ENCODE peak calls at places on chromosomes 16 and 17, in four cellular contexts. S is IMR-90, K is mesendoderm, F is neuronal stem cell. D is an unnamed sample.

GRCh38 chr16:794091-794842 is 5.8 kb downstream of the CHTF18 start:
- DNase-seq in S (no peak), K (no peak), F (no peak), D (no peak)

GRCh38 chr17:17414316-17414937 is 62.4 kb upstream of the MED9 start:
- DNase-seq in S (peak; percentile 80), K (no peak), F (no peak), D (no peak)

GRCh38 chr16:22678311-22678710 is 135.7 kb upstream of the HS3ST2 start:
- DNase-seq in S (no peak), K (no peak), F (no peak), D (peak; percentile 10)

GRCh38 chr17:51921500-51921899 is 237.0 kb downstream of the CA10 start:
- DNase-seq in S (no peak), K (no peak), F (no peak), D (no peak)

GRCh38 chr17:77385750-77386501 is 245.2 kb downstream of the SEC14L1 start:
- DNase-seq in S (no peak), K (no peak), F (no peak), D (no peak)

GRCh38 chr16:27928542-27928941 is 135.0 kb downstream of the GSG1L start:
- DNase-seq in S (no peak), K (no peak), F (no peak), D (no peak)

GRCh38 chr17:15744091-15744676 is 12.1 kb downstream of the TBC1D26 start:
- DNase-seq in S (no peak), K (no peak), F (no peak), D (no peak)

GRCh38 chr16:3999890-4000325 is 116.3 kb downstream of the ADCY9 start:
- DNase-seq in S (peak; percentile 50), K (no peak), F (no peak), D (no peak)

GRCh38 chr17:633641-634091 is 81.0 kb downstream of the VPS53 start:
- DNase-seq in S (no peak), K (no peak), F (peak; percentile 37), D (no peak)

GRCh38 chr16:85428168-85428898 is 184.8 kb upstream of the GSE1 start:
- DNase-seq in S (no peak), K (no peak), F (no peak), D (peak; percentile 60)

GRCh38 chr16:23876256-23876896 is 40.6 kb downstream of the PRKCB start:
- DNase-seq in S (no peak), K (no peak), F (no peak), D (no peak)

GRCh38 chr17:1164935-1165556 is 14.7 kb downstream of the ABR start:
- DNase-seq in S (no peak), K (no peak), F (no peak), D (no peak)

GRCh38 chr16:27359051-27359450 is 42.9 kb upstream of the IL21R start:
- DNase-seq in S (no peak), K (no peak), F (no peak), D (no peak)

DNA sequence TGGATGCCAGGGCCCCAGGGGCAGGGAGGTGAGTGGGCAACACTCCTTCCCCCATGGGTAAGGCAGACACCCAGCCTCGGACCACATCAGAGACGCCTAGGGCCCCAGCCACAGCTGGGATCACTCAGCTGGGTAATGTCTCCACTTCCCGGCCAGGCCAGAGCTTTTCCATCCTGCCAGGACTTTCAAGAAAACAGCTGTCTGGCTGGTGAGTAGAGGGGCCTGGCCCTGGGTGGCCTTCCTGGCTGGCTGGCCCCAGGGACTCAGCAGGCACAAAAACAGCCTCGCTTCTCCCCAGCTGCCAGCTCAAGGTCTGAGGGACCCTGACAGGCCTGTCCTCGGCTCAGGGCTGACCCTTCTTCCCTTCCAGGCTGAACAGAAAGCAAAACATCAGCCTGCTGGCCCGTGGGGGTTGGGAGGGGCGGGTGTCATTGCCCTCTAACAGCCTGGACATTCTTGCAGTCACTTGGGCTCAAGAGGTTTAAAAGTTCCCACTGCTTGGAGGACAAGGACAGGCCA is 45.3 kb upstream of the JPH3 start:
- DNase-seq in S (peak; percentile 23), K (no peak), F (no peak), D (no peak)
- H2BK120ac ChIP-seq in S (peak overlapping the region; percentile 42), K (no peak overlapping the region), F (no peak overlapping the region), D (no peak overlapping the region)

DNA sequence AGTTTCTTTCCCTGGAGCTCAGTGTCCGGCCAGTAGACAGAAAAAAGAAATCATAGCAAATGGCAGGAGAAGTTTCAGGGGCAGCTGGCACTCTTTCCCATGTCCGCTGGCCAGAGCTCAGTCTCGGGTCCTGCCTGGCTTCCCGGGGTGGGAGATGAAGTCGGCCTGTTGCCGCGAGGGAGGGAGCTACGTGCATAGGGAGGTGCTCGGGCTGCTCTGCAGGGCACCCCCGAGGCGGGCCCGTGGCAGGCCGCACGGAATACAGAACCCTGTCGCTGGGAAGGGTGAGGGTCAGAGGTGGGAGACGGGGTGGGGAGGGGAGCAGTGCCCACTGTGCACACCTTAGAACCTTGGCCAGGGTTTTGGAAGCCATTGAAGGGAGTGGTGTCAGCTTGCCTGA is 78.3 kb upstream of the FOXF1 start:
- DNase-seq in S (no peak), K (no peak), F (no peak), D (no peak)
- H3K4me1 ChIP-seq in S (peaks cover 14% of the 10 kb centered on the region), K (no peaks in the 10 kb centered on the region), F (peaks cover 2% of the 10 kb centered on the region), D (no peaks in the 10 kb centered on the region)

GRCh38 chr16:81447383-81448101 is 2.9 kb downstream of the CMIP start:
- DNase-seq in S (no peak), K (no peak), F (no peak), D (no peak)
- H2BK120ac ChIP-seq in S (no peak overlapping the region), K (no peak overlapping the region), F (no peak overlapping the region), D (no peak overlapping the region)

GRCh38 chr17:47270946-47271705 is 17.5 kb downstream of the ITGB3 start:
- DNase-seq in S (no peak), K (no peak), F (no peak), D (no peak)

GRCh38 chr17:47272491-47272890 is 18.9 kb downstream of the ITGB3 start:
- DNase-seq in S (no peak), K (no peak), F (no peak), D (no peak)

GRCh38 chr17:47275245-47275984 is 21.8 kb downstream of the ITGB3 start:
- DNase-seq in S (peak; percentile 84), K (peak; percentile 89), F (peak; percentile 36), D (peak; percentile 82)

GRCh38 chr17:47274319-47275069 is 20.9 kb downstream of the ITGB3 start:
- DNase-seq in S (no peak), K (peak; percentile 60), F (no peak), D (no peak)

DNA sequence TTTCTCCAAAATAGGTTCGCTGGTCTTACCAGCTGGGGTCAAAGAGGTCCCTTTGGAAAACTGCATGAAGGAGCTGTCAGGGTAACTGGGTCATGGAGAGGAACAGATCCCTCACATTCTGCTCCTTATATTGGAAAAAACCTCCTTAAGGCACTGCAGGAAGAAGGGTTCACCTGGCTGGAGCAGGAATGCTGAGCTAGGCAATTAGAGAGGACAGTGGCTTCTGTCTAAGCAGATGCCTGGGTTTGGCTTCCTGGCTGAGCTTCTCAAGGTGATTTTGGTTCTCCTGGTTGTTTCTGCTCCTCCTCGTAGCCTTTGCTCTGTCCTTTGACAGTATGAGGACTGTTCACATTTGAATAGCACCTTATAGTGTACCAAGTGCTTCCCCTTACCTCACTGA is 19.6 kb downstream of the ITGB3 start:
- DNase-seq in S (no peak), K (no peak), F (no peak), D (no peak)
- H3K4me1 ChIP-seq in S (peaks cover 33% of the 10 kb centered on the region), K (peaks cover 12% of the 10 kb centered on the region), F (peaks cover 20% of the 10 kb centered on the region), D (peaks cover 14% of the 10 kb centered on the region)

GRCh38 chr17:72345083-72345482 is 224.3 kb downstream of the SOX9 start:
- DNase-seq in S (no peak), K (peak; percentile 66), F (no peak), D (no peak)
- H2BK120ac ChIP-seq in S (no peak overlapping the region), K (no peak overlapping the region), F (no peak overlapping the region), D (no peak overlapping the region)

GRCh38 chr17:44318077-44318892 is 6.3 kb downstream of the SLC25A39 start:
- DNase-seq in S (no peak), K (no peak), F (no peak), D (peak; percentile 39)
- H3K4me1 ChIP-seq in S (peaks cover 4% of the 10 kb centered on the region), K (peaks cover 5% of the 10 kb centered on the region), F (peaks cover 16% of the 10 kb centered on the region), D (no peaks in the 10 kb centered on the region)

DNA sequence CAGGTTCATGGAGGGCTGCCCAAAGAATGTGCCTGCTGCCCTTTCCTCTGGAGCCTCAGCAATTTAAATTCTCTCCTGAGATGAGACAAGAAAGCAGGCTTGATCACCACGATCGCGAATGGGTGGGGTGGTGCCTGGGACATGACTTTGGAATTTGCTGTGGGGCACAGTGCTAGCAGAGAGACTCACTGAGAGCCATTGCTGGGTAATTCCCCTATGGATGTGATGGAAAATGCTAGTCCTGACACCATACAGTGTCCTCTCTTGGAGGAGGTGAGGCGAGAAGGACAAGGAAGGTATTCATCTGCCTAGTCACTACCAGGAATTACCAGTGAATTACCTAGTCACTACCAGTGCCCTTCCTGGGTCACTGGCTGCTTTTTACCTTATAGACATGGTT is 15.5 kb downstream of the FAM20A start:
- DNase-seq in S (no peak), K (peak; percentile 48), F (no peak), D (peak; percentile 28)
- H2BK120ac ChIP-seq in S (no peak overlapping the region), K (no peak overlapping the region), F (no peak overlapping the region), D (no peak overlapping the region)

DNA sequence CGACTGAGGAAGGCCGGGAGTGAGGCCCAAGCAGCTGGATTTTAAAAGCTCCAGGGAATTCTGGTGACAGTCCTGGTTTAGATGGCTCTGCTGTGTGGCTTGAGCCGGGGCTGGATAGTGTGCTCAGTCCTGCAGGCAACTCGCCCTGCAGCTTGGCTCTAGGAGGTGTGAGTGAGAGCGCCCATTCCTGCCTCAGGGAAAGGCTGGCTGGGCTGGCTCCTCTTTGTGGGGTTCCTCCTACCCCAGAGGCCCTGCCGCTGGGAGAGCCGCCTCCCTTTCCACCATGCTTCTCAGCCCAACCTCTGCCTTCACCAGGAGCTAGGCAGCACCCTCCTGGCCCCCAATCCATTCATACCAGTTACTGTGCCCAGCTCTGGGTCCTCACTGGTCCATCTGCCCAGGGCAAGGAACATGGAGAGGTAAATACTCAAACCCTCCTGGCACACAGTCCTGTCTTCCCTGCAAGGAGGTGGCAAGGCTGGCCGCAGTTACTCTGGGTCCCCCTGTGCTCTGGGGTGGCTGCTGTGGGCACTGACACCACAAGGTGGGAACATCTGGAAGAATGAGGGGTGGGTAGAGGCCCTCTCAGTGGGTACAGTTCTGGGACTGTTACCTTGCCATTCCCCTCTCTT is 47.1 kb downstream of the VAC14 start:
- DNase-seq in S (no peak), K (no peak), F (no peak), D (no peak)
- H3K4me1 ChIP-seq in S (peaks cover 27% of the 10 kb centered on the region), K (no peaks in the 10 kb centered on the region), F (peaks cover 13% of the 10 kb centered on the region), D (peaks cover 7% of the 10 kb centered on the region)

GRCh38 chr17:82866521-82867214 is 26.8 kb upstream of the ZNF750 start:
- DNase-seq in S (peak; percentile 94), K (no peak), F (no peak), D (no peak)
- H2BK120ac ChIP-seq in S (peak overlapping the region; percentile 22), K (no peak overlapping the region), F (no peak overlapping the region), D (no peak overlapping the region)

DNA sequence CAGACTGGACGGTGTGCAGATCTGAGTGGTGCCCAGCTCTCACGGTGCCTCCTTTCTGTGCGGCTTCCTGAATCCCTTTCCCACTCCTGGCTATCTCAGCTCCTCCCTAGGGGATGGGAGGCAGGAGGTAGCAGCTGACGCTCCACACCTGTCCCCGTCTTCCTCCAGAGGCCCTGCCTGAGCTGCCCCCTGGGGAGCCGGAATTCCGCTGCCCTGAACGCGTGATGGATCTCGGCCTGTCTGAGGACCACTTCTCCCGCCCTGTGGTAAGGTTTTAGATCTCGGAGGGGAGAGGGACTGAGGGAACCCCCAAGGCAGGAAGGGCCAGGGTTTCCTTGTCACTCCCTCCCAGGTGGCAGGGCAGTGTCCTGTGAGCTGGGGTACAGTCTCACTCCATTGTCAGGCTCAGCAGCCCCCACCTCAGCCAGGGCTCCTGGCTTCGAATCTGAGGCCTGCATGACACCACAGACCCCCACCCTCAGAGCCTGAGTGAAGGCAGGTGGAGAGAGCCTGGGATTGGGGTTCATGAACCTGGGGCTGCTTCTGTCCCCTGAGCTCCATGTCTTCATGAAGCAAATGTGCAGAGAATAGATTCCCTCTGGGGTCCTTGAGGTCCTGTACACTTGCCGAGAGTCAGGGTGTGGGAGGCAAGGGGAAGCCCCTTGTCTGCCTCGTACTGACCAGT is 6.6 kb downstream of the DEF8 start:
- DNase-seq in S (no peak), K (no peak), F (no peak), D (no peak)
- H3K4me1 ChIP-seq in S (no peaks in the 10 kb centered on the region), K (no peaks in the 10 kb centered on the region), F (peaks cover 2% of the 10 kb centered on the region), D (no peaks in the 10 kb centered on the region)

D was measured in H9.